ENCODE peak calls at places on chromosome 21, in four cellular contexts. B is mammary epithelial cell, N is A673, G is foreskin fibroblast. K is an unnamed sample.

GRCh38 chr21:20783611-20784010 is 214.6 kb upstream of the NCAM2 start:
- DNase-seq in B (no peak), N (no peak), G (no peak), K (no peak)

GRCh38 chr21:24290151-24290833 is 1317.0 kb downstream of the MRPL39 start:
- DNase-seq in B (no peak), N (no peak), G (no peak), K (no peak)

GRCh38 chr21:38811257-38811656 is 5.5 kb downstream of the ETS2 start:
- DNase-seq in B (peak), N (peak), G (peak), K (no peak)

GRCh38 chr21:39633770-39634181 is 21.0 kb downstream of the B3GALT5 start:
- DNase-seq in B (peak), N (no peak), G (peak), K (peak)

GRCh38 chr21:44306926-44307687 is 7.3 kb downstream of the PFKL start:
- DNase-seq in B (no peak), N (no peak), G (no peak), K (no peak)

GRCh38 chr21:34626131-34626530 is 11.2 kb upstream of the RCAN1 start:
- DNase-seq in B (no peak), N (no peak), G (no peak), K (no peak)

GRCh38 chr21:35198004-35198403 is 148.9 kb upstream of the RUNX1 start:
- DNase-seq in B (peak), N (no peak), G (peak), K (peak)

GRCh38 chr21:34908424-34909055 is 140.6 kb downstream of the RUNX1 start:
- DNase-seq in B (no peak), N (no peak), G (peak), K (no peak)

GRCh38 chr21:35145626-35146236 is 96.6 kb upstream of the RUNX1 start:
- DNase-seq in B (peak), N (no peak), G (no peak), K (no peak)

GRCh38 chr21:38913120-38913975 is 107.6 kb downstream of the ETS2 start:
- DNase-seq in B (peak), N (peak), G (peak), K (no peak)

GRCh38 chr21:42263591-42264131 is 44.7 kb downstream of the ABCG1 start:
- DNase-seq in B (no peak), N (peak), G (no peak), K (no peak)

GRCh38 chr21:38460171-38460742 is 38.0 kb downstream of the ERG start:
- DNase-seq in B (peak), N (no peak), G (no peak), K (no peak)

GRCh38 chr21:43978060-43978459 is 34.0 kb upstream of the TRAPPC10 start:
- DNase-seq in B (no peak), N (no peak), G (no peak), K (no peak)

GRCh38 chr21:41045534-41046268 is 122.3 kb upstream of the BACE2 start:
- DNase-seq in B (no peak), N (peak), G (no peak), K (no peak)

GRCh38 chr21:35943752-35944151 is 116.6 kb downstream of the SETD4 start:
- DNase-seq in B (no peak), N (no peak), G (no peak), K (no peak)

GRCh38 chr21:43585924-43586411 is 73.3 kb downstream of the HSF2BP start:
- DNase-seq in B (peak), N (peak), G (peak), K (peak)

GRCh38 chr21:42400525-42400924 is 3.2 kb upstream of the UBASH3A start:
- DNase-seq in B (peak), N (no peak), G (no peak), K (no peak)

GRCh38 chr21:41746744-41747006 is 20.2 kb downstream of the RIPK4 start:
- DNase-seq in B (no peak), N (no peak), G (no peak), K (no peak)

GRCh38 chr21:43827015-43827611 is 37.7 kb downstream of the RRP1 start:
- DNase-seq in B (peak), N (peak), G (peak), K (no peak)

GRCh38 chr21:34593954-34594531 is 20.9 kb downstream of the RCAN1 start:
- DNase-seq in B (no peak), N (no peak), G (no peak), K (no peak)

GRCh38 chr21:42031816-42032215 is 21.7 kb upstream of the ZBTB21 start:
- DNase-seq in B (peak), N (no peak), G (no peak), K (no peak)

GRCh38 chr21:19853709-19854575 is 1144.3 kb upstream of the NCAM2 start:
- DNase-seq in B (no peak), N (peak), G (no peak), K (no peak)

GRCh38 chr21:44260791-44261190 is 906 bp downstream of the DNMT3L start:
- DNase-seq in B (no peak), N (no peak), G (no peak), K (no peak)

GRCh38 chr21:25350056-25350455 is 257.2 kb downstream of the MRPL39 start:
- DNase-seq in B (no peak), N (peak), G (peak), K (no peak)

GRCh38 chr21:34803792-34804440 is 135.1 kb downstream of the CLIC6 start:
- DNase-seq in B (no peak), N (no peak), G (no peak), K (no peak)

GRCh38 chr21:46621457-46622182 is 13.9 kb upstream of the PRMT2 start:
- DNase-seq in B (no peak), N (no peak), G (no peak), K (no peak)

GRCh38 chr21:32246571-32246970 is 32.3 kb downstream of the MIS18A start:
- DNase-seq in B (no peak), N (no peak), G (no peak), K (no peak)

GRCh38 chr21:42733037-42733632 is 79.7 kb downstream of the PDE9A start:
- DNase-seq in B (no peak), N (no peak), G (no peak), K (no peak)

GRCh38 chr21:41678016-41678935 is 88.6 kb downstream of the RIPK4 start:
- DNase-seq in B (peak), N (no peak), G (no peak), K (no peak)

GRCh38 chr21:41973861-41974751 is 20.3 kb upstream of the C2CD2 start:
- DNase-seq in B (no peak), N (no peak), G (no peak), K (no peak)

GRCh38 chr21:29308456-29308783 is 9.7 kb downstream of the BACH1 start:
- DNase-seq in B (no peak), N (no peak), G (no peak), K (no peak)
- H3K4me3 ChIP-seq in B (no peak), N (no peak), G (no peak), K (no peak)

GRCh38 chr21:33266784-33267135 is 593 bp downstream of the IL10RB start:
- DNase-seq in B (no peak), N (no peak), G (no peak), K (no peak)

GRCh38 chr21:33267250-33267649 is 1.1 kb downstream of the IL10RB start:
- DNase-seq in B (no peak), N (no peak), G (no peak), K (no peak)

GRCh38 chr21:33268392-33268735 is 2.2 kb downstream of the IL10RB start:
- DNase-seq in B (no peak), N (no peak), G (no peak), K (no peak)

GRCh38 chr21:33270986-33271385 is 4.8 kb downstream of the IL10RB start:
- DNase-seq in B (no peak), N (no peak), G (no peak), K (no peak)

DNA sequence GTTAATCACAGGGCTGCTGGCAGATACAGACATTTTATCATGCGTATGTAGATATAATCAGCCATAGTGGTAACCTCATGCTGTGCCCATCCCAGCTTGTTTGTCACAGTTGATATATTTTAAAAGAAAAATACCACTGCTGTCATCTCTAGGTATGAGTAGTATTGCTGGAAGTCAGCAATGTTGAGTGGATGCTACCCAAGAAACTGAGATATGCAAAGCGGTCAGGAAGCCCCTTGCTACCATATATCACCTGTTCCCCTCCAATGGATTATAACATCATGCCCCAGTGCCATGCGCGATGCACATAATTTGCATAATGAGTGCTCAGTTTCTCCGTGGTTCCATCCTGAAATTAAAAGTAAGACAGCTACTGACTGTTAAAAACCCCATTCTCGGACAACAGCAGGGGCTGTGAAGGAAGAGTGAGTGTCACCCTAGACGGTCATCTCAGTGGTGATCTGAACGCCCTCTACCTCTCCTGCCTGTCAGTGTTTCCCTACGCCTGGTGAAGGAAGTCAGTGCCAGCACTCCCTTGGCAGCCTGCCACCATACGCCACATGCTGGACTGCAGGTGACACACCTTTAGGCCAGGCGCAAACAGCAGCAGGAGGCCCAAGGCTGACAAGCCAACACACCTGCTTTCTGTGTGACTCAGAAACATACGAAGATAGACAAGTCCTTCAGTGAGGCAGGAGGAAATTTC is 2.7 kb downstream of the IL10RB start:
- DNase-seq in B (peak), N (no peak), G (no peak), K (no peak)
- TF ChIP-seq CTCF in B (no peak), N (no peak), G (no peak), K (no peak)

DNA sequence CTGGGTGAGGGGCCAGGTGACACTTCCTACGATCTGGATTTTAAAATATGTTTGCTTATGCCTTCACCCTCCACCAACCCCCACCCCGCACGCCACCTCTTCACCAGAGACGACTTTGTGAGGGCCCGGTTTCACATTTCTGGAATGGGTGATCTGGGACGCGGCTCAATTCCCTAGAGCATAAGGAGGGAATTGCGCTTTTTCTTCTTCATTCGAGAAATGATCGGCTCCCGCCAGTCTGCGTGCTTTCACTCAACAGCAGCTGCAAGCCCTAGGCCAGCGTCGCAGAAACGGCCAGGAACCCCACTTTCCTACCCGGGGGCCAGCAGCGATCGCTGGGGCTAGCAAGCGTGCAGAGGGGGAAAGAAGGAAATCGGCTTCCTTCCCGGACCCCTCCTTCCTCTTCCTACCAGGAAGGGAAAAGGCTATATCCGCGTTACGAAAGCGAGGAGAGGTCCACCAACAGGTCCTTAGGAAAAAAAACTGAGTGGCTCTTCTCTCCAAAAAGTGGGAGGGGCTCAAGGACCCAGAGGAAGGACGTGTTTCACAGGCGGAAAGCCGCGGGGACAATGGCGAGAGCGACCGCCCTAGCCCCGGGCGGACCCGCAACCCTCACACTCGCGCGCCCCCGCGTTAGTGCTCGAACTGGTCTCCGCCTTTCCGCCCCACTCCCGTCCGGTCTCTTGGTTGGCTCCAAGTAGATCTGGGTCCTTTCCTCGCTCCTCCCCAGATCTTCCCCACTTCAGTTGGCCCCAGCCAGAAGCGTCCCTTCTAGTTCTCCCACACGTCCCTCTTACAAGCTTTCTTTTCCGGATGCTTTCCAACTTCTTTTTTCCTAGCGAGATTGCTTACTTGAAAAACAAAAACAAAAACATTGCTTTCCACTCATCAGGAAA is 1.1 kb upstream of the ADAMTS1 start:
- DNase-seq in B (peak), N (peak), G (peak), K (no peak)
- H3K4me3 ChIP-seq in B (peak), N (peak), G (peak), K (peak)

GRCh38 chr21:45420623-45421041 is 15.7 kb downstream of the COL18A1 start:
- DNase-seq in B (no peak), N (no peak), G (no peak), K (no peak)
- TF ChIP-seq CTCF in B (no peak), N (no peak), G (no peak), K (no peak)

GRCh38 chr21:45330075-45330781 is 42.5 kb upstream of the POFUT2 start:
- DNase-seq in B (peak), N (peak), G (peak), K (peak)
- H3K4me3 ChIP-seq in B (no peak), N (no peak), G (no peak), K (no peak)

DNA sequence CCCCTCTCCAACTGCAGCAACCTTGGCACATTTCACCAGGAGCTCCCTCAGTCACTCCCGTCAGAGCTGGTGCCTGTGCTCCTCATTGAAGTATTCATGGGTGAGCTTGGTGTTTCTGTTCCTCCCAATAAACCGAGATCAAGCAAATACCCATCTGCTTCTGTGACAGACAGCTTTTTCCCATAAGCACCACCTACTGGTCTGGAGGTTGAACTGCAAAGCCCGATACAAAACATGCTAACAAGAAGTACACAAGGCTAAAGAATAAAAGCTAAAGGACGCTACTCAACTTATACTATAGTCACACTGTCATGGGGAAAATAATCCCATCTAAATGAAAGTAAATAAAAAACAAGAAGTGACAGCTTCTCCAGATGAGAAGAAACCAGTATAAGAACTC is 111.9 kb upstream of the C21orf91 start:
- DNase-seq in B (no peak), N (peak), G (no peak), K (no peak)
- TF ChIP-seq CTCF in B (peak), N (peak), G (no peak), K (no peak)

DNA sequence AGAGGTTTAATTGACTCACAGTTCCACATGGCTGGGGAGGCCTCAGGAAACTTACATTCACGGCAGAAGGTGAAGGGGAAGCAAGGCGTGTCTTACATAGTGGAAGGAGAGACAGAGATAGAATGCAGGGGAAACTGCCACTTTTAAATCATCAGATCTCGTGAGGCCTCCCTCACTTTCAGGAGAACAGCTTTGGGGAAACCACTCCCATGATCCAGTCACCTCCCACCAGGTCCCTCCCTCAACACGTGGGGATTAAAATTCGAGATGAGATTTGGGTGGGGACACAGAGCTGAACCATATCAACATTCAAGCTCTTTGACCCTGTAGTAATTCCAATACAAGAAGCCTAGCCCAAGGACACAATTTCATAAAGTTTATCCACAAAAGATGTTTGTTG is 13.7 kb downstream of the PIGP start:
- DNase-seq in B (no peak), N (no peak), G (no peak), K (no peak)
- H3K4me3 ChIP-seq in B (no peak), N (no peak), G (no peak), K (no peak)

DNA sequence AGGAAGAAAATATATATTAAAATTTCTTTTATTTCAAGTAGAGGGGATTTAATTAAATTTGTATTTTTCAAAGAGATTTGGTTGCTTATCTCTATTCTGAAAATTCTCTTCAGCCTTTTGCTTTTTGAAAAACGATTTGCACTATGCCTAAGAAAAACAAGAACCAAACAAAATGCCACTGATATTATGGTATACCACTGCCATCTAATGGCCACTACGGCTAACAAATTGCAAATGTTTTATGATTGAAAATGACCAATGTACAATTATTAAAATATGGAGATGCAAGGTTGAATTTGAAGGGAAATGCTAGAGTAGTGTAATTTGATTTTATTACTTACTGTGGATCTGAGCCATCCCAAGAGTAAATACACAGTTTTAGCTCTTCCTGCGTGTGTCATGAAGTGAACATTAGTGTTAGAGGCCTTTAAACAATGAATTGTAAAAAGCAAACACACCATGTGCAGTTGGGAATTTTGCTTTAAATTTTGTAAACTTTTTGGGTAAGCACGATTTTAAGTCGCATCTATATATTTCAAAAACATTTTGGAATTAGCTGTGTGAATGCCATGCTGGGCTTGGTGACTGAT is 137.4 kb upstream of the USP25 start:
- DNase-seq in B (peak), N (peak), G (peak), K (no peak)
- TF ChIP-seq CTCF in B (peak), N (peak), G (peak), K (peak)

DNA sequence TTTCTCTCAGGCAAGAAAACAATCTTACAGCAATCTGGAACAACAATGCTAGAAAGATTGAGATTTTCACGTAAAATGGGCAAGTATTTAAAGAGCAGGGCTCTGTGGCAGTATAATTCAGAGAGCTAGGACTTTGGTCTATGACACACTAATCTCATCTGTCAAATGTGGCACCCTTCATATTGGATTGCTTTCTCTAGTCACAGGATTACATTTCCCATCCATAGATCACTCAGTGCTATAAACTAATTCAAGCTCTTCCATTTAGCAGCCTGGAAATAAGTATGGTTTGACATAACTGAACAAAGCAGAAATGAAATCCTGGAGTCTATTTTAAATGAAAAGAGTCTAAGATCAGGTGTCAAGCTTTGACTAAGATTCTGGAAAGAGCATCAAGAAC is 263.1 kb upstream of the TMPRSS15 start:
- DNase-seq in B (no peak), N (no peak), G (no peak), K (no peak)
- H3K4me3 ChIP-seq in B (no peak), N (no peak), G (no peak), K (no peak)

K was measured in AG04449.